ENCODE peak calls at places on chromosomes 1 and 21, in ten cellular contexts. M, S, K, C, G, E, D, Z, Q and H are unnamed samples.

GRCh38 chr1:29179641-29180184 is 2.0 kb downstream of the SRSF4 start:
- DNase-seq in M (no peak), S (no peak), K (no peak), C (peak), G (no peak), E (no peak), D (no peak), Z (peak), Q (no peak), H (no peak)

GRCh38 chr21:24941316-24942185 is 665.7 kb downstream of the MRPL39 start:
- DNase-seq in M (no peak), S (peak), K (no peak), C (no peak), G (no peak), E (no peak), D (no peak), Z (no peak), Q (peak), H (no peak)

GRCh38 chr1:181175356-181175755 is 86.9 kb downstream of the IER5 start:
- DNase-seq in M (no peak), S (no peak), K (no peak), C (no peak), G (no peak), E (no peak), D (no peak), Z (no peak), Q (no peak), H (no peak)

GRCh38 chr1:197981546-197981945 is 64.4 kb downstream of the LHX9 start:
- DNase-seq in M (no peak), S (no peak), K (no peak), C (no peak), G (no peak), E (no peak), D (no peak), Z (no peak), Q (no peak), H (no peak)

GRCh38 chr1:175555266-175555665 is 188.1 kb downstream of the TNR start:
- DNase-seq in M (no peak), S (peak), K (no peak), C (peak), G (no peak), E (no peak), D (no peak), Z (no peak), Q (no peak), H (no peak)

GRCh38 chr1:111738436-111739221 is 566 bp downstream of the INKA2 start:
- DNase-seq in M (peak), S (peak), K (peak), C (peak), G (peak), E (peak), D (peak), Z (peak), Q (peak), H (peak)

GRCh38 chr1:87833158-87833557 is 504.5 kb downstream of the LMO4 start:
- DNase-seq in M (no peak), S (peak), K (no peak), C (peak), G (no peak), E (no peak), D (no peak), Z (no peak), Q (no peak), H (no peak)

GRCh38 chr1:56278052-56278451 is 301.3 kb downstream of the PLPP3 start:
- DNase-seq in M (no peak), S (no peak), K (no peak), C (no peak), G (no peak), E (no peak), D (no peak), Z (no peak), Q (no peak), H (no peak)

GRCh38 chr1:226526801-226527595 is 21.6 kb upstream of the STUM start:
- DNase-seq in M (peak), S (no peak), K (no peak), C (peak), G (no peak), E (no peak), D (peak), Z (peak), Q (peak), H (peak)

GRCh38 chr1:7230896-7231210 is 445.6 kb downstream of the CAMTA1 start:
- DNase-seq in M (no peak), S (no peak), K (no peak), C (no peak), G (no peak), E (no peak), D (no peak), Z (no peak), Q (no peak), H (no peak)

GRCh38 chr1:201020040-201020591 is 3.4 kb downstream of the KIF21B start:
- DNase-seq in M (no peak), S (no peak), K (no peak), C (no peak), G (peak), E (no peak), D (no peak), Z (peak), Q (no peak), H (no peak)

GRCh38 chr1:201019321-201019977 is 4.1 kb downstream of the KIF21B start:
- DNase-seq in M (peak), S (no peak), K (peak), C (peak), G (peak), E (peak), D (no peak), Z (peak), Q (no peak), H (no peak)

GRCh38 chr1:201021333-201022177 is 2.0 kb downstream of the KIF21B start:
- DNase-seq in M (no peak), S (no peak), K (no peak), C (no peak), G (no peak), E (no peak), D (no peak), Z (no peak), Q (no peak), H (no peak)

GRCh38 chr1:201022178-201022823 is 1.2 kb downstream of the KIF21B start:
- DNase-seq in M (no peak), S (no peak), K (no peak), C (no peak), G (peak), E (no peak), D (no peak), Z (no peak), Q (no peak), H (no peak)

DNA sequence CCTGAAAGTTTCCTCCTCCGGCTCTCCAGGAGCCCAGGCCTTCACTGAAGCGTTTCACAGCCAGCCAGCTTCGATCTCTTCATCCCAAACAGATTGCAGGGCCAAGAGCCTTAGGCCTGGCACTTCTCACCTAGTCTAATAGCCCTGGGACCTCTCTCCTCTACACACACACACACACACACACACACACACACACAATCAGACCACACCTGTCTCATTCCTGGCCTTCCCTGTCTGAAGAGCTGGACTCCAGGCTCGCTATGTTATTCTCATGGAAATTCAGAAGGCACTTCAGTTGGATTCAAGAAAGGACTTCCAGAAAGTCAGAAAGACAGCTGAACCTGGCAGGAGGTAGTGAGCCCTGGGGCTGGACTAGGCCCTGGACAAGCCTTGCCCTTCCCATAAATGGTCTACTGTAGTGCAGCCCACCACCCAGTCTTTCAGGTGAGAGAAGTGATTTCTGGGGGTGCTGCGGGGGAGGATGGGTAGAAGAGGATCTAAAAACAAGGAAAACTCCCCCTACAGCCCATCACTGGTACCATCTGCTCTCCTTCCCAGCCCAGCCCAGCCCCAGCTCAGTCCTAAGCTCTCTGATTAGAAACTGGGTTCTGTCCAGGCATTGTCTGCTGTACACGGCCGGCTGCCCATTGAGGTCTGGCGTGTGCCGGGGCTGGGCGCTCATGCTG is 2.7 kb downstream of the KIF21B start:
- DNase-seq in M (peak), S (no peak), K (no peak), C (peak), G (peak), E (no peak), D (peak), Z (no peak), Q (no peak), H (peak)
- TF ChIP-seq CTCF in M (peak), S (peak), K (no peak), C (peak), G (no peak), E (no peak), D (peak), Z (peak), Q (peak), H (peak)

GRCh38 chr1:24156542-24157260 is 13.8 kb upstream of the IL22RA1 start:
- DNase-seq in M (no peak), S (no peak), K (no peak), C (no peak), G (no peak), E (no peak), D (no peak), Z (no peak), Q (no peak), H (no peak)

GRCh38 chr1:24154215-24154614 is 11.3 kb upstream of the IL22RA1 start:
- DNase-seq in M (no peak), S (no peak), K (no peak), C (no peak), G (no peak), E (no peak), D (no peak), Z (no peak), Q (no peak), H (no peak)

GRCh38 chr1:24157921-24158481 is 15.1 kb upstream of the IL22RA1 start:
- DNase-seq in M (peak), S (no peak), K (no peak), C (peak), G (no peak), E (no peak), D (no peak), Z (no peak), Q (no peak), H (no peak)

GRCh38 chr1:24152631-24153494 is 9.9 kb upstream of the IL22RA1 start:
- DNase-seq in M (no peak), S (no peak), K (no peak), C (no peak), G (no peak), E (no peak), D (no peak), Z (no peak), Q (no peak), H (no peak)

GRCh38 chr1:24155011-24155782 is 12.3 kb upstream of the IL22RA1 start:
- DNase-seq in M (peak), S (no peak), K (peak), C (no peak), G (peak), E (no peak), D (peak), Z (peak), Q (no peak), H (no peak)
- TF ChIP-seq CTCF in M (no peak), S (no peak), K (peak), C (peak), G (no peak), E (no peak), D (peak), Z (peak), Q (no peak), H (peak)

GRCh38 chr1:9671377-9672140 is 20.0 kb downstream of the PIK3CD start:
- DNase-seq in M (peak), S (peak), K (no peak), C (peak), G (no peak), E (no peak), D (no peak), Z (peak), Q (no peak), H (no peak)
- TF ChIP-seq CTCF in M (no peak), S (no peak), K (no peak), C (no peak), G (no peak), E (no peak), D (no peak), Z (no peak), Q (no peak), H (no peak)

GRCh38 chr1:1761504-1762376 is 16.5 kb downstream of the NADK start:
- DNase-seq in M (no peak), S (no peak), K (no peak), C (no peak), G (peak), E (no peak), D (no peak), Z (no peak), Q (no peak), H (no peak)
- TF ChIP-seq CTCF in M (no peak), S (no peak), K (no peak), C (no peak), G (no peak), E (no peak), D (no peak), Z (no peak), Q (no peak), H (no peak)

GRCh38 chr1:153919879-153920852 is 2.6 kb downstream of the GATAD2B start:
- DNase-seq in M (peak), S (no peak), K (peak), C (peak), G (no peak), E (no peak), D (no peak), Z (no peak), Q (no peak), H (no peak)
- TF ChIP-seq CTCF in M (no peak), S (no peak), K (peak), C (peak), G (no peak), E (no peak), D (no peak), Z (peak), Q (peak), H (no peak)

GRCh38 chr1:169105434-169106094 is 926 bp upstream of the ATP1B1 start:
- DNase-seq in M (peak), S (no peak), K (peak), C (no peak), G (peak), E (no peak), D (peak), Z (peak), Q (peak), H (peak)
- TF ChIP-seq CTCF in M (no peak), S (no peak), K (peak), C (no peak), G (no peak), E (no peak), D (no peak), Z (peak), Q (peak), H (no peak)

GRCh38 chr1:222794656-222795474 is 20.0 kb upstream of the DISP1 start:
- DNase-seq in M (peak), S (no peak), K (peak), C (peak), G (no peak), E (no peak), D (no peak), Z (no peak), Q (no peak), H (no peak)
- TF ChIP-seq CTCF in M (peak), S (no peak), K (no peak), C (peak), G (no peak), E (no peak), D (no peak), Z (peak), Q (peak), H (no peak)

GRCh38 chr21:42319368-42319767 is 4.2 kb upstream of the TFF3 start:
- DNase-seq in M (no peak), S (no peak), K (no peak), C (no peak), G (no peak), E (no peak), D (no peak), Z (no peak), Q (no peak), H (no peak)
- TF ChIP-seq CTCF in M (no peak), S (no peak), K (no peak), C (no peak), G (no peak), E (no peak), D (no peak), Z (no peak), Q (no peak), H (no peak)

DNA sequence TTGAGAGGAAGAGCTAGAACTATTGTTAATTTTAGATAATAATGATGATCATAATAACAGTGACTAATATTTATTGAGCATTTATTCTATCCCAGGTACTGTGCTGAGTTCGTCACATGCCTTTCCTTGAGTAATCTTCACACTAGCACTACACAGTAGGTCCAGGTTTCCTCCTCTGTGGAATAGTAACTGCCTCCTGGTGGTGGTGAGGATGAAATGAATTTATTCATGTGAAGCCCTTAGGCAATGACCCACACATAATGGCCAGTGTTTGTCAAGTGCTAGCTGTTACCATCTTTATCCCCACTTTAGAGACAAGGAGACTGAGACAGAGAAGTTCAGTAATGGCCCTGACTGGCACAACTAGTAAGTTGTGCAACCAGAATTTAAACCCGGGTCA is 5.9 kb downstream of the NIPAL3 start:
- DNase-seq in M (no peak), S (no peak), K (no peak), C (no peak), G (no peak), E (no peak), D (no peak), Z (peak), Q (no peak), H (no peak)
- TF ChIP-seq CTCF in M (no peak), S (no peak), K (no peak), C (peak), G (no peak), E (no peak), D (peak), Z (no peak), Q (no peak), H (no peak)

GRCh38 chr1:40185951-40186864 is 25.0 kb downstream of the RLF start:
- DNase-seq in M (no peak), S (peak), K (no peak), C (peak), G (no peak), E (peak), D (no peak), Z (no peak), Q (no peak), H (no peak)
- TF ChIP-seq CTCF in M (no peak), S (no peak), K (no peak), C (no peak), G (no peak), E (no peak), D (no peak), Z (no peak), Q (no peak), H (no peak)